ENCODE peak calls at places on chromosomes 7 and 10, in five cellular contexts. F, C, M, N and Y are unnamed samples.

GRCh38 chr7:111763221-111763791 is 201.0 kb upstream of the IMMP2L start:
- DNase-seq in F (peak), C (peak), M (no peak), N (peak), Y (peak)

GRCh38 chr7:134920026-134920758 is 66.1 kb upstream of the AGBL3 start:
- DNase-seq in F (no peak), N (peak), C (no peak), M (no peak), Y (peak)

GRCh38 chr7:39529582-39529981 is 36.6 kb upstream of the YAE1 start:
- DNase-seq in F (no peak), N (no peak), M (no peak), C (no peak), Y (no peak)

GRCh38 chr7:55546826-55547225 is 25.5 kb downstream of the VOPP1 start:
- DNase-seq in C (no peak), M (no peak), N (peak), F (no peak), Y (peak)

GRCh38 chr7:8136331-8136730 is 125.6 kb downstream of the ICA1 start:
- DNase-seq in N (no peak), C (no peak), F (no peak), M (no peak), Y (no peak)

GRCh38 chr10:15167411-15168295 is 840 bp downstream of the NMT2 start:
- DNase-seq in C (peak), F (peak), N (peak), M (no peak), Y (peak)

GRCh38 chr7:29989257-29989995 is at the start of gene SCRN1:
- DNase-seq in N (peak), M (no peak), F (peak), C (peak), Y (peak)

GRCh38 chr7:19144661-19145428 is at the start of gene FERD3L:
- DNase-seq in C (peak), F (no peak), N (no peak), M (no peak), Y (no peak)

GRCh38 chr10:83346216-83346910 is 792.9 kb upstream of the GHITM start:
- DNase-seq in N (no peak), F (no peak), C (no peak), M (no peak), Y (no peak)

GRCh38 chr10:31083765-31084184 is 52.1 kb upstream of the ZNF438 start:
- DNase-seq in F (no peak), C (peak), M (peak), N (peak), Y (peak)

GRCh38 chr7:120735791-120736190 is 122.2 kb downstream of the TSPAN12 start:
- DNase-seq in F (no peak), N (no peak), M (no peak), C (no peak), Y (no peak)

GRCh38 chr7:148503900-148504487 is 86.6 kb upstream of the C7orf33 start:
- DNase-seq in F (no peak), M (no peak), C (no peak), N (peak), Y (no peak)

GRCh38 chr10:30184397-30185033 is 125.1 kb upstream of the JCAD start:
- DNase-seq in N (peak), C (no peak), M (no peak), F (no peak), Y (no peak)

GRCh38 chr10:129328531-129328930 is 138.5 kb upstream of the MGMT start:
- DNase-seq in M (no peak), N (peak), C (no peak), F (no peak), Y (peak)

GRCh38 chr7:73645643-73646182 is 21.4 kb upstream of the MLXIPL start:
- DNase-seq in C (no peak), F (no peak), M (no peak), N (no peak), Y (no peak)

GRCh38 chr10:130411496-130412070 is 275.4 kb downstream of the GLRX3 start:
- DNase-seq in F (no peak), N (no peak), C (no peak), M (no peak), Y (no peak)

GRCh38 chr10:70856454-70856853 is 31.9 kb downstream of the PCBD1 start:
- DNase-seq in N (no peak), F (no peak), C (no peak), M (no peak), Y (no peak)

GRCh38 chr7:15554081-15554480 is 7.7 kb downstream of the AGMO start:
- DNase-seq in C (no peak), F (no peak), M (no peak), N (peak), Y (no peak)

GRCh38 chr7:151115836-151116418 is 29.7 kb downstream of the AGAP3 start:
- DNase-seq in N (peak), C (no peak), M (no peak), F (no peak), Y (peak)

DNA sequence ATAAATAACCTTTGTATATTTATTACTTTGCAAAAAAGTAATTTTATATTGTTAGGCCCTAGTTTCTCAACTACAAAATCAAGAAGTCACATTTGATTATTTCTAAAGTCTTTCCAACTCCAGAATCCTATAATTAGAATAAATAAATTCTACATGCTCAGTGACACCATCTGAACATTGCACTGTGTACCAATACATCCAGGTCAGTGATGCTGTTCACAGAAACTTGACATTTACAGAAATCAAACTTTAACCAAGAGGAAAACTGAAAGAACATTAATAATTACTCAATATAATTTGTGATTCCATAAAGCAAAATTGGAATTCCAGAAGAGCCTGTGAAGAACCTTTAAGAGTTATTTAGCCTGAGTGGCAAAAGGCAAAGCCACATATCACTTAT is 104.0 kb upstream of the FAM133B start:
- DNase-seq in N (no peak), F (no peak), C (no peak), M (no peak), Y (no peak)
- H3K14ac ChIP-seq in N (no peak), F (no peak), C (no peak), M (no peak), Y (no peak)

GRCh38 chr10:60281331-60281730 is 108.3 kb downstream of the ANK3 start:
- DNase-seq in C (no peak), M (no peak), F (no peak), N (peak), Y (peak)
- H2BK12ac ChIP-seq in C (no peak), M (no peak), F (no peak), N (no peak), Y (peak)

GRCh38 chr10:43347997-43348396 is 23.4 kb upstream of the FXYD4 start:
- DNase-seq in C (no peak), M (no peak), N (no peak), F (no peak), Y (no peak)

GRCh38 chr10:43350139-43350538 is 21.3 kb upstream of the FXYD4 start:
- DNase-seq in N (no peak), M (no peak), F (no peak), C (no peak), Y (peak)

GRCh38 chr10:43350686-43351085 is 20.8 kb upstream of the FXYD4 start:
- DNase-seq in M (no peak), F (no peak), N (no peak), C (no peak), Y (no peak)

GRCh38 chr10:43351301-43351700 is 20.1 kb upstream of the FXYD4 start:
- DNase-seq in M (no peak), F (no peak), N (no peak), C (no peak), Y (no peak)

GRCh38 chr10:43348511-43349312 is 22.7 kb upstream of the FXYD4 start:
- DNase-seq in N (peak), F (peak), M (peak), C (peak), Y (peak)
- H2AFZ ChIP-seq in N (no peak), F (peak), M (no peak), C (no peak), Y (no peak)

GRCh38 chr10:78543749-78544446 is 510.2 kb downstream of the RPS24 start:
- DNase-seq in C (no peak), F (no peak), M (no peak), N (peak), Y (peak)
- H3K14ac ChIP-seq in C (no peak), F (no peak), M (no peak), N (peak), Y (no peak)

GRCh38 chr7:35491233-35491632 is 203.7 kb downstream of the HERPUD2 start:
- DNase-seq in M (no peak), N (no peak), C (no peak), F (no peak), Y (peak)
- H2BK12ac ChIP-seq in M (no peak), N (no peak), C (no peak), F (no peak), Y (no peak)

GRCh38 chr10:110335314-110336064 is 30.8 kb upstream of the SMNDC1 start:
- DNase-seq in M (no peak), N (no peak), F (no peak), C (no peak), Y (peak)

GRCh38 chr10:110337906-110338305 is 33.2 kb upstream of the SMNDC1 start:
- DNase-seq in M (no peak), F (no peak), N (no peak), C (no peak), Y (no peak)

GRCh38 chr10:110334061-110334656 is 29.4 kb upstream of the SMNDC1 start:
- DNase-seq in N (no peak), F (no peak), M (no peak), C (no peak), Y (no peak)

GRCh38 chr10:110337401-110337800 is 32.7 kb upstream of the SMNDC1 start:
- DNase-seq in F (no peak), M (no peak), N (no peak), C (no peak), Y (no peak)

DNA sequence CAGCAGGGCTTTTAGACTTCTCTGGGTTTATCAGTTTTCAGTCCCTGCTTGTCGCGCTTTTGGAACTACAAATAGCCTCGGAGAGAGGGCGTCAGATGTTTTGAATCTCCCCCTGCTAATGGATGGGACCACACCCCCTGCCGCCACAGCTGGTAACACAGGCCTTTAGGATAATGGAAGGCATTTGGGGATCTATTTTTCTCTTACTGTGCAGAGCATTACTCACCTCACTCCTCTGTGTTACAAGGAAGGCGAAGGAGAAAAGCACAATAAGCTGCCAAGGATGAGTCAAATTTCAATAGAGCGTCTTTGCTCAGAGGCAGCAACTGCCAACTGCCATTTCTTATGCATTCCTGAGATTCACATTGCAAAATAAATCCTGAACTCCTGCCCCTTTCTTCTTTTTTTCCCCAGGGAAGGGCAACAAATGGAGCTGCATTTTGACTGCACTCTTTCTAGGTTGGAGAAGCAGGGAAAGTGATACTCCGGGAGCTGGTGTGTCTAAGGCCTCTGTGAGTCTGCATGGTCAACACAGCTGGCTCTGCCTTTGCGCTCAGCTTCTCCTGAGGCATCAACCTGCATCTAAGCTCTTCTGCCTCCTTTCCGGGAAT is 31.5 kb upstream of the SMNDC1 start:
- DNase-seq in N (peak), M (no peak), F (peak), C (peak), Y (peak)
- H2AFZ ChIP-seq in N (no peak), M (peak), F (peak), C (peak), Y (no peak)

GRCh38 chr7:66308411-66308810 is 103.3 kb downstream of the TPST1 start:
- DNase-seq in F (no peak), M (no peak), C (no peak), N (peak), Y (no peak)
- H3K14ac ChIP-seq in F (no peak), M (no peak), C (no peak), N (peak), Y (no peak)

GRCh38 chr10:63726883-63727282 is 205.7 kb downstream of the REEP3 start:
- DNase-seq in C (no peak), F (no peak), M (no peak), N (no peak), Y (no peak)
- H2BK12ac ChIP-seq in C (no peak), F (no peak), M (no peak), N (no peak), Y (no peak)